ENCODE peak calls at places on chromosome 15, in six cellular contexts. S is endothelial cell of umbilical vein, B is NCI-H1105, I is AG10803, W is nucleus accumbens, Q is M059J. P is an unnamed sample.

GRCh38 chr15:56464893-56465520 is at the start of gene MNS1:
- DNase-seq in S (peak), B (peak), I (peak), W (peak), Q (peak), P (peak)

GRCh38 chr15:42444415-42445063 is 46.4 kb downstream of the ZNF106 start:
- DNase-seq in S (no peak), B (no peak), I (no peak), W (no peak), Q (peak), P (peak)

GRCh38 chr15:91338763-91339162 is 238.7 kb downstream of the SV2B start:
- DNase-seq in S (no peak), B (no peak), I (peak), W (no peak), Q (peak), P (peak)

GRCh38 chr15:90047956-90048575 is 46.9 kb downstream of the ZNF710 start:
- DNase-seq in S (no peak), B (no peak), I (peak), W (no peak), Q (no peak), P (peak)

GRCh38 chr15:74752486-74753395 is 4.1 kb downstream of the CYP1A2 start:
- DNase-seq in S (no peak), B (no peak), I (peak), W (no peak), Q (peak), P (peak)

GRCh38 chr15:90638241-90638691 is 78.9 kb upstream of the BLM start:
- DNase-seq in S (no peak), B (no peak), I (peak), W (no peak), Q (no peak), P (no peak)

GRCh38 chr15:66886686-66887273 is 178.6 kb upstream of the SMAD3 start:
- DNase-seq in S (no peak), B (no peak), I (no peak), W (no peak), Q (no peak), P (no peak)

GRCh38 chr15:82313446-82313845 is 35.8 kb downstream of the GOLGA6L10 start:
- DNase-seq in S (no peak), B (no peak), I (no peak), W (no peak), Q (no peak), P (no peak)

GRCh38 chr15:25339431-25339830 is 99.4 kb downstream of the UBE3A start:
- DNase-seq in S (no peak), B (no peak), I (no peak), W (no peak), Q (no peak), P (no peak)

GRCh38 chr15:44780608-44781007 is 44.3 kb downstream of the TRIM69 start:
- DNase-seq in S (no peak), B (no peak), I (no peak), W (no peak), Q (no peak), P (no peak)

GRCh38 chr15:74593122-74593521 is 22.5 kb upstream of the CLK3 start:
- DNase-seq in S (no peak), B (no peak), I (no peak), W (no peak), Q (no peak), P (no peak)

GRCh38 chr15:64246364-64247189 is 83.8 kb upstream of the PPIB start:
- DNase-seq in S (peak), B (no peak), I (peak), W (peak), Q (peak), P (peak)

GRCh38 chr15:90305932-90306331 is 40.5 kb downstream of the NGRN start:
- DNase-seq in S (no peak), B (no peak), I (peak), W (no peak), Q (no peak), P (no peak)

GRCh38 chr15:82680200-82681102 is 29.2 kb downstream of the AP3B2 start:
- DNase-seq in S (no peak), B (peak), I (no peak), W (no peak), Q (no peak), P (no peak)